ENCODE peak calls at places on chromosome 9, in six cellular contexts. V is T-helper 9 cell; L is kidney tubule cell; Z is BE2C; H is naive thymus-derived CD8-positive, alpha-beta T cell; J is mesenteric fat pad. A is an unnamed sample.

GRCh38 chr9:5186416-5187169 is 1.2 kb upstream of the INSL6 start:
- DNase-seq in V (peak), L (peak), Z (peak), H (peak), J (no peak), A (no peak)

GRCh38 chr9:97536480-97536879 is 35.0 kb downstream of the TMOD1 start:
- DNase-seq in V (no peak), L (no peak), Z (no peak), H (no peak), J (no peak), A (peak)

GRCh38 chr9:75855509-75855908 is 35.0 kb upstream of the PCSK5 start:
- DNase-seq in V (no peak), L (peak), Z (no peak), H (no peak), J (no peak), A (no peak)

GRCh38 chr9:134944351-134944802 is 26.7 kb upstream of the FCN1 start:
- DNase-seq in V (no peak), L (no peak), Z (peak), H (no peak), J (no peak), A (peak)

GRCh38 chr9:69932901-69933300 is 110.7 kb upstream of the MAMDC2 start:
- DNase-seq in V (no peak), L (peak), Z (peak), H (no peak), J (no peak), A (no peak)

GRCh38 chr9:109020113-109020512 is 6.8 kb upstream of the CTNNAL1 start:
- DNase-seq in V (no peak), L (no peak), Z (no peak), H (no peak), J (no peak), A (no peak)

GRCh38 chr9:96073531-96074284 is 198.2 kb downstream of the ERCC6L2 start:
- DNase-seq in V (no peak), L (no peak), Z (no peak), H (no peak), J (no peak), A (no peak)

GRCh38 chr9:37187713-37188439 is 67.5 kb downstream of the ZCCHC7 start:
- DNase-seq in V (no peak), L (peak), Z (no peak), H (no peak), J (no peak), A (no peak)

GRCh38 chr9:81193362-81194339 is 495.7 kb downstream of the TLE1 start:
- DNase-seq in V (no peak), L (no peak), Z (no peak), H (no peak), J (no peak), A (no peak)

GRCh38 chr9:72255546-72255925 is 106.3 kb downstream of the GDA start:
- DNase-seq in V (no peak), L (no peak), Z (no peak), H (no peak), J (no peak), A (no peak)

GRCh38 chr9:74281674-74282073 is 215.5 kb upstream of the RORB start:
- DNase-seq in V (no peak), L (peak), Z (no peak), H (no peak), J (no peak), A (no peak)

GRCh38 chr9:14096182-14096922 is 217.6 kb downstream of the NFIB start:
- DNase-seq in V (no peak), L (peak), Z (peak), H (no peak), J (no peak), A (no peak)

GRCh38 chr9:116081437-116082110 is 72.0 kb upstream of the PAPPA start:
- DNase-seq in V (no peak), L (no peak), Z (no peak), H (no peak), J (no peak), A (no peak)

GRCh38 chr9:77907581-77907980 is 124.0 kb downstream of the GNAQ start:
- DNase-seq in V (no peak), L (peak), Z (no peak), H (no peak), J (no peak), A (no peak)

GRCh38 chr9:126637002-126637849 is 23.5 kb downstream of the LMX1B start:
- DNase-seq in V (peak), L (no peak), Z (no peak), H (no peak), J (no peak), A (no peak)

GRCh38 chr9:87959916-87960581 is 14.3 kb downstream of the CDK20 start:
- DNase-seq in V (no peak), L (no peak), Z (no peak), H (no peak), J (no peak), A (no peak)

GRCh38 chr9:87427851-87428506 is 69.7 kb upstream of the DAPK1 start:
- DNase-seq in V (no peak), L (peak), Z (no peak), H (no peak), J (no peak), A (no peak)

GRCh38 chr9:101495810-101496209 is 37.8 kb upstream of the RNF20 start:
- DNase-seq in V (no peak), L (no peak), Z (no peak), H (no peak), J (no peak), A (no peak)

GRCh38 chr9:137168575-137168906 is 1.3 kb downstream of the LRRC26 start:
- DNase-seq in V (no peak), L (no peak), Z (no peak), H (no peak), J (no peak), A (no peak)

GRCh38 chr9:19665146-19665863 is 123.5 kb downstream of the SLC24A2 start:
- DNase-seq in V (no peak), L (peak), Z (no peak), H (no peak), J (no peak), A (no peak)

GRCh38 chr9:33903157-33903780 is 86.3 kb downstream of the UBE2R2 start:
- DNase-seq in V (no peak), L (no peak), Z (no peak), H (no peak), J (no peak), A (no peak)

GRCh38 chr9:708556-709432 is 132.7 kb upstream of the DMRT1 start:
- DNase-seq in V (no peak), L (peak), Z (no peak), H (no peak), J (no peak), A (no peak)

GRCh38 chr9:134725605-134725940 is 84.0 kb downstream of the COL5A1 start:
- DNase-seq in V (no peak), L (no peak), Z (no peak), H (no peak), J (no peak), A (no peak)

GRCh38 chr9:27384262-27385014 is 87.5 kb upstream of the EQTN start:
- DNase-seq in V (no peak), L (no peak), Z (no peak), H (no peak), J (no peak), A (peak)

GRCh38 chr9:16458696-16459420 is 411.6 kb downstream of the BNC2 start:
- DNase-seq in V (no peak), L (peak), Z (no peak), H (no peak), J (no peak), A (no peak)

GRCh38 chr9:11735391-11735790 is 957.8 kb upstream of the TYRP1 start:
- DNase-seq in V (no peak), L (no peak), Z (no peak), H (no peak), J (no peak), A (no peak)

GRCh38 chr9:122133984-122134535 is 25.5 kb downstream of the NDUFA8 start:
- DNase-seq in V (no peak), L (no peak), Z (no peak), H (no peak), J (no peak), A (no peak)

GRCh38 chr9:131500377-131500776 is 2.3 kb upstream of the POMT1 start:
- DNase-seq in V (peak), L (peak), Z (no peak), H (peak), J (no peak), A (no peak)

GRCh38 chr9:133294257-133294656 is 19.3 kb upstream of the ABO start:
- DNase-seq in V (no peak), L (no peak), Z (no peak), H (no peak), J (no peak), A (no peak)

GRCh38 chr9:113638504-113638903 is 175.0 kb downstream of the RGS3 start:
- DNase-seq in V (no peak), L (no peak), Z (no peak), H (no peak), J (no peak), A (no peak)

GRCh38 chr9:122370303-122370702 is 521 bp upstream of the PTGS1 start:
- DNase-seq in V (no peak), L (no peak), Z (no peak), H (no peak), J (no peak), A (peak)

GRCh38 chr9:124257070-124257864 is 482 bp upstream of the NEK6 start:
- DNase-seq in V (no peak), L (peak), Z (no peak), H (no peak), J (no peak), A (no peak)

GRCh38 chr9:29691758-29692407 is 2118.6 kb upstream of the C9orf72 start:
- DNase-seq in V (no peak), L (peak), Z (peak), H (no peak), J (no peak), A (no peak)

GRCh38 chr9:77917800-77918199 is 113.8 kb downstream of the GNAQ start:
- DNase-seq in V (no peak), L (no peak), Z (no peak), H (no peak), J (no peak), A (no peak)

GRCh38 chr9:6219040-6219439 is 3.4 kb downstream of the IL33 start:
- DNase-seq in V (no peak), L (no peak), Z (no peak), H (no peak), J (no peak), A (no peak)

GRCh38 chr9:100204796-100205195 is 105.8 kb downstream of the INVS start:
- DNase-seq in V (no peak), L (peak), Z (no peak), H (no peak), J (no peak), A (no peak)

GRCh38 chr9:16044116-16044881 is 491.5 kb downstream of the CCDC171 start:
- DNase-seq in V (no peak), L (no peak), Z (no peak), H (no peak), J (no peak), A (no peak)

GRCh38 chr9:101451498-101451897 is 15.9 kb upstream of the ALDOB start:
- DNase-seq in V (no peak), L (no peak), Z (no peak), H (no peak), J (no peak), A (no peak)

GRCh38 chr9:80028501-80028900 is 456.7 kb downstream of the TLE4 start:
- DNase-seq in V (no peak), L (no peak), Z (no peak), H (no peak), J (no peak), A (no peak)